ENCODE peak calls at places on chromosomes 3 and 15, in eight cellular contexts. N is heart right ventricle, Z is SJCRH30, A is GM23248, L is tibial artery, I is esophagus muscularis mucosa, D is GM06990, U is adipocyte. E is an unnamed sample. For H3K27me3, the result is how much of the 10 kb centered on the place peaks cover.

GRCh38 chr15:100784493-100785180 is 95.0 kb upstream of the ALDH1A3 start:
- DNase-seq in N (no peak), Z (no peak), A (no peak), L (no peak), I (peak), D (no peak), U (no peak), E (no peak)

GRCh38 chr3:153348457-153349137 is 186.6 kb downstream of the RAP2B start:
- DNase-seq in N (no peak), Z (no peak), A (peak), L (no peak), I (no peak), D (no peak), U (no peak), E (peak)

GRCh38 chr3:129773942-129774663 is 119.4 kb downstream of the TMCC1 start:
- DNase-seq in N (no peak), Z (no peak), A (no peak), L (no peak), I (no peak), D (no peak), U (no peak), E (no peak)

GRCh38 chr3:60497922-60498321 is 753.3 kb downstream of the FHIT start:
- DNase-seq in N (no peak), Z (peak), A (no peak), L (no peak), I (no peak), D (no peak), U (no peak), E (no peak)

GRCh38 chr15:41517895-41518449 is 4.3 kb upstream of the LTK start:
- DNase-seq in N (no peak), Z (no peak), A (no peak), L (no peak), I (no peak), D (no peak), U (no peak), E (no peak)

GRCh38 chr3:170178631-170179030 is 2.9 kb downstream of the PHC3 start:
- DNase-seq in N (no peak), Z (no peak), A (no peak), L (no peak), I (no peak), D (no peak), U (no peak), E (no peak)

GRCh38 chr3:10150987-10151386 is 9.4 kb downstream of the VHL start:
- DNase-seq in N (no peak), Z (no peak), A (no peak), L (no peak), I (no peak), D (no peak), U (no peak), E (no peak)

GRCh38 chr3:52248816-52249547 is 3.4 kb downstream of the PPM1M start:
- DNase-seq in N (peak), Z (no peak), A (peak), L (peak), I (no peak), D (no peak), U (no peak), E (no peak)

GRCh38 chr3:177770821-177771220 is 573.5 kb upstream of the TBL1XR1 start:
- DNase-seq in N (no peak), Z (no peak), A (peak), L (no peak), I (no peak), D (no peak), U (peak), E (peak)

GRCh38 chr15:61063875-61064320 is 165.2 kb downstream of the RORA start:
- DNase-seq in N (no peak), Z (peak), A (no peak), L (no peak), I (no peak), D (no peak), U (no peak), E (no peak)

GRCh38 chr3:86986666-86987420 is 4.1 kb downstream of the VGLL3 start:
- DNase-seq in N (no peak), Z (no peak), A (peak), L (no peak), I (no peak), D (no peak), U (peak), E (no peak)

GRCh38 chr3:173009410-173009809 is 131.6 kb downstream of the SPATA16 start:
- DNase-seq in N (no peak), Z (no peak), A (no peak), L (peak), I (no peak), D (no peak), U (no peak), E (no peak)

GRCh38 chr15:40343512-40343911 is 2.8 kb upstream of the CCDC9B start:
- DNase-seq in N (no peak), Z (no peak), A (peak), L (peak), I (no peak), D (no peak), U (peak), E (no peak)

GRCh38 chr3:198081421-198081844 is 121.4 kb downstream of the LMLN start:
- DNase-seq in N (peak), Z (no peak), A (no peak), L (no peak), I (no peak), D (no peak), U (no peak), E (no peak)

GRCh38 chr3:135918600-135918999 is 46.9 kb upstream of the PPP2R3A start:
- DNase-seq in N (no peak), Z (no peak), A (peak), L (no peak), I (no peak), D (no peak), U (peak), E (no peak)

GRCh38 chr3:196499807-196500524 is 3.6 kb downstream of the RNF168 start:
- DNase-seq in N (no peak), Z (no peak), A (peak), L (no peak), I (no peak), D (no peak), U (no peak), E (no peak)

GRCh38 chr15:41183580-41183979 is 47.0 kb downstream of the EXD1 start:
- DNase-seq in N (no peak), Z (no peak), A (peak), L (no peak), I (no peak), D (no peak), U (peak), E (no peak)

GRCh38 chr3:16290007-16290826 is 25.2 kb downstream of the OXNAD1 start:
- DNase-seq in N (no peak), Z (peak), A (peak), L (no peak), I (no peak), D (no peak), U (peak), E (peak)

GRCh38 chr3:107753494-107753893 is 230.7 kb downstream of the BBX start:
- DNase-seq in N (no peak), Z (peak), A (peak), L (no peak), I (no peak), D (no peak), U (peak), E (no peak)

GRCh38 chr15:83692820-83693581 is 39.1 kb downstream of the ADAMTSL3 start:
- DNase-seq in N (no peak), Z (no peak), A (no peak), L (no peak), I (no peak), D (no peak), U (no peak), E (no peak)

GRCh38 chr3:155370198-155370597 is 76.7 kb upstream of the STRIT1 start:
- DNase-seq in N (peak), Z (no peak), A (no peak), L (peak), I (no peak), D (no peak), U (no peak), E (no peak)

GRCh38 chr3:157160652-157161480 is 919 bp upstream of the CCNL1 start:
- DNase-seq in N (peak), Z (peak), A (peak), L (peak), I (peak), D (no peak), U (peak), E (peak)

GRCh38 chr3:4981688-4982494 is 2.7 kb downstream of the BHLHE40 start:
- DNase-seq in N (no peak), Z (no peak), A (peak), L (no peak), I (no peak), D (no peak), U (peak), E (no peak)

GRCh38 chr3:108117245-108117644 is 26.4 kb upstream of the CD47 start:
- DNase-seq in N (no peak), Z (no peak), A (peak), L (no peak), I (no peak), D (no peak), U (no peak), E (no peak)

GRCh38 chr3:151085889-151086483 is 522 bp downstream of the MED12L start:
- DNase-seq in N (peak), Z (no peak), A (peak), L (peak), I (no peak), D (peak), U (peak), E (no peak)

GRCh38 chr3:190617185-190617584 is 103.3 kb downstream of the IL1RAP start:
- DNase-seq in N (no peak), Z (no peak), A (no peak), L (no peak), I (no peak), D (peak), U (no peak), E (no peak)

GRCh38 chr3:152268501-152269422 is at the start of gene MBNL1:
- DNase-seq in N (peak), Z (peak), A (peak), L (peak), I (peak), D (peak), U (peak), E (no peak)

GRCh38 chr3:71723452-71724170 is 1.6 kb downstream of the EIF4E3 start:
- DNase-seq in N (no peak), Z (no peak), A (no peak), L (no peak), I (no peak), D (no peak), U (no peak), E (no peak)

GRCh38 chr3:123344175-123344908 is 104.5 kb downstream of the ADCY5 start:
- DNase-seq in N (no peak), Z (no peak), A (peak), L (peak), I (no peak), D (no peak), U (peak), E (no peak)

GRCh38 chr3:56689303-56689702 is 6.2 kb upstream of the TASOR start:
- DNase-seq in N (no peak), Z (no peak), A (no peak), L (no peak), I (no peak), D (no peak), U (no peak), E (no peak)

GRCh38 chr15:28021281-28022039 is 77.7 kb downstream of the OCA2 start:
- DNase-seq in N (no peak), Z (peak), A (peak), L (no peak), I (peak), D (no peak), U (peak), E (no peak)

GRCh38 chr3:70951937-70952492 is 631.5 kb downstream of the FOXP1 start:
- DNase-seq in N (no peak), Z (no peak), A (peak), L (no peak), I (no peak), D (no peak), U (no peak), E (no peak)

GRCh38 chr15:89472785-89473256 is 23.6 kb downstream of the RHCG start:
- DNase-seq in N (no peak), Z (peak), A (peak), L (peak), I (no peak), D (peak), U (peak), E (no peak)

GRCh38 chr15:45499426-45499825 is 23.1 kb downstream of the SLC30A4 start:
- DNase-seq in N (no peak), Z (no peak), A (peak), L (no peak), I (no peak), D (no peak), U (peak), E (peak)

GRCh38 chr3:100277255-100277800 is 16.5 kb downstream of the TBC1D23 start:
- DNase-seq in N (no peak), Z (peak), A (no peak), L (no peak), I (no peak), D (no peak), U (no peak), E (no peak)

GRCh38 chr15:67228286-67228685 is 26.2 kb downstream of the AAGAB start:
- DNase-seq in N (no peak), Z (no peak), A (no peak), L (no peak), I (no peak), D (no peak), U (no peak), E (no peak)

GRCh38 chr3:15051531-15051930 is 13.6 kb downstream of the MRPS25 start:
- DNase-seq in N (no peak), Z (peak), A (peak), L (no peak), I (no peak), D (peak), U (peak), E (no peak)

DNA sequence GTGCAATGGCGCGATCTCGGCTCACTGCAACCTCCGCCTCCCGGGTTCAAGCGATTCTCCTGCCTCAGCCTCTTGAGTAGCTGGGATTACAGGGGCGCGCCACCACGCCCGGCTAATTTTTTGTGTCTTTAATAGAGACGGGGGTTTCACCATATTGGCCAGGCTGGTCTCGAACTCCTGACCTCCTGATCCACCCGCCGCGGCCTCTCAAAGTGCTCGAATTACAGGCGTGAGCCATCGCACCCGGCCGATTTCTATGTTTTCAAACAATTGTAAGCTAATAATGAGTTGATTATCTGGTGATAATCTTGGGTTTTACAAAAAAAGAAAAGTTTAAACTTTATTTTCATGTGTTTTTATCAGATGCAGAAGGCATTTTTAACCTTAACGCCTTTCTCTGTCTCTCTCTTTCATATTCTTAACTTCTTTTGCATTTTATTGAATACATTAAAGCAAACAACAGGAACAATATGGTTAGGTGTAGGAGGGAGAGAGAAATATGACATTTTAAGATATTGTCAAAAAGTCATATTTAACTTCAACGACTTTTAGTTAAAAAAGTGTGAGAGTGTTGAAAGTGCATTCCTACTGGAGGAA is 3.2 kb upstream of the MEIS2 start:
- DNase-seq in N (no peak), Z (no peak), A (no peak), L (no peak), I (no peak), D (no peak), U (no peak), E (no peak)
- H3K27me3 ChIP-seq in N (half or more), Z (under half), A (under half), L (under half), I (under half), D (under half), U (under half), E (under half)

GRCh38 chr15:60009581-60010379 is 5.7 kb downstream of the FOXB1 start:
- DNase-seq in N (no peak), Z (no peak), A (no peak), L (no peak), I (peak), D (no peak), U (no peak), E (no peak)
- H3K27me3 ChIP-seq in N (half or more), Z (under half), A (half or more), L (under half), I (half or more), D (under half), U (half or more), E (under half)

GRCh38 chr15:96052154-96052553 is 278.3 kb upstream of the NR2F2 start:
- DNase-seq in N (no peak), Z (no peak), A (no peak), L (no peak), I (peak), D (no peak), U (no peak), E (no peak)
- H3K27me3 ChIP-seq in N (under half), Z (under half), A (under half), L (under half), I (under half), D (under half), U (under half), E (under half)

GRCh38 chr3:147414369-147415135 is 5.4 kb downstream of the ZIC1 start:
- DNase-seq in N (no peak), Z (no peak), A (no peak), L (no peak), I (no peak), D (no peak), U (no peak), E (no peak)
- H3K27me3 ChIP-seq in N (half or more), Z (under half), A (under half), L (under half), I (half or more), D (under half), U (half or more), E (under half)

GRCh38 chr15:79436037-79436780 is 4.1 kb downstream of the MINAR1 start:
- DNase-seq in N (no peak), Z (no peak), A (no peak), L (no peak), I (peak), D (no peak), U (no peak), E (no peak)

GRCh38 chr15:79442911-79443310 is 10.8 kb downstream of the MINAR1 start:
- DNase-seq in N (no peak), Z (no peak), A (no peak), L (no peak), I (no peak), D (no peak), U (no peak), E (no peak)

GRCh38 chr15:79440355-79440908 is 8.3 kb downstream of the MINAR1 start:
- DNase-seq in N (no peak), Z (no peak), A (no peak), L (no peak), I (peak), D (no peak), U (no peak), E (no peak)

GRCh38 chr15:79437275-79438000 is 5.3 kb downstream of the MINAR1 start:
- DNase-seq in N (no peak), Z (no peak), A (no peak), L (no peak), I (peak), D (no peak), U (no peak), E (no peak)

GRCh38 chr15:79439236-79439635 is 7.1 kb downstream of the MINAR1 start:
- DNase-seq in N (no peak), Z (no peak), A (no peak), L (no peak), I (peak), D (no peak), U (no peak), E (no peak)
- H3K27me3 ChIP-seq in N (under half), Z (under half), A (under half), L (under half), I (under half), D (under half), U (under half), E (under half)

DNA sequence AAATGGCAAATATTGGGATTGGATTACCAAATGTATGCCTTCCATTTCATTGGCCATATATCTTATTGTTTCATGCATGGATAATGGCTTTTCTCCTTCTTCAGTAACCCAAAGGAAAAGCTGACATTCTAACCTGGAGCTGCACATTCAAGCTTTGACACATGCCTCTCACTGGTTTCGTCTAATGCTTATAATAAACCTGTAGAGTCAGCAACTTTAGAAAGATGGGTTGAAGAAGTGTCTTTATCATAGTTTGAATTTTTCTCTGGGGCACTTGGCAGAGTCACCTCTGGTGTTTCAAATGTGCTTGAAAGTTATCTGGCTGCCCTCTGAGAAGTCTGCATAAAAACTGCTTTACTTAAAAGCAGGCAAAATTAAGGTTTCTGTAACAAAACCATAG is 55.4 kb upstream of the GOLGA8A start:
- DNase-seq in N (no peak), Z (no peak), A (no peak), L (no peak), I (no peak), D (no peak), U (no peak), E (no peak)
- H3K27me3 ChIP-seq in N (half or more), Z (under half), A (half or more), L (under half), I (under half), D (under half), U (half or more), E (under half)